ENCODE peak calls at places on chromosomes 3 and 15, in seven cellular contexts. X, K, S, U, M, P and J are unnamed samples.

GRCh38 chr3:189848636-189849035 is 217.4 kb downstream of the TP63 start:
- DNase-seq in X (no peak), K (no peak), S (no peak), U (no peak), M (no peak), P (no peak), J (no peak)

GRCh38 chr3:194273396-194274310 is 77.5 kb downstream of the CPN2 start:
- DNase-seq in X (no peak), K (no peak), S (no peak), U (no peak), M (no peak), P (no peak), J (no peak)

GRCh38 chr15:31498756-31499155 is 172.1 kb downstream of the KLF13 start:
- DNase-seq in X (no peak), K (no peak), S (no peak), U (no peak), M (no peak), P (no peak), J (no peak)

GRCh38 chr15:52331490-52332240 is 36.1 kb upstream of the MYO5C start:
- DNase-seq in X (no peak), K (no peak), S (peak; percentile 67), U (peak; percentile 90), M (no peak), P (peak; percentile 28), J (peak; percentile 68)

GRCh38 chr3:71868891-71869290 is 83.9 kb upstream of the PROK2 start:
- DNase-seq in X (no peak), K (no peak), S (no peak), U (no peak), M (no peak), P (no peak), J (no peak)

GRCh38 chr3:55897573-55898224 is 410.6 kb upstream of the WNT5A start:
- DNase-seq in X (no peak), K (no peak), S (no peak), U (no peak), M (no peak), P (peak; percentile 37), J (peak; percentile 34)

GRCh38 chr3:164640586-164640985 is 437.7 kb downstream of the SI start:
- DNase-seq in X (no peak), K (no peak), S (no peak), U (no peak), M (no peak), P (no peak), J (no peak)

GRCh38 chr3:71916747-71917369 is 131.9 kb upstream of the PROK2 start:
- DNase-seq in X (peak; percentile 23), K (no peak), S (no peak), U (no peak), M (no peak), P (no peak), J (no peak)

GRCh38 chr3:129592362-129593150 is 13.9 kb downstream of the PLXND1 start:
- DNase-seq in X (peak; percentile 79), K (no peak), S (no peak), U (no peak), M (no peak), P (no peak), J (peak; percentile 68)

GRCh38 chr3:127610105-127610504 is 11.9 kb downstream of the MCM2 start:
- DNase-seq in X (no peak), K (no peak), S (no peak), U (no peak), M (no peak), P (no peak), J (no peak)

GRCh38 chr3:182165234-182165633 is 453.5 kb downstream of the SOX2 start:
- DNase-seq in X (no peak), K (no peak), S (no peak), U (no peak), M (peak; percentile 64), P (peak; percentile 36), J (no peak)

GRCh38 chr3:195551381-195551978 is 8.4 kb upstream of the PPP1R2 start:
- DNase-seq in X (no peak), K (no peak), S (no peak), U (no peak), M (no peak), P (no peak), J (no peak)

GRCh38 chr3:48599509-48600285 is 4.6 kb upstream of the COL7A1 start:
- DNase-seq in X (no peak), K (no peak), S (no peak), U (no peak), M (no peak), P (no peak), J (no peak)

GRCh38 chr3:93988283-93988682 is 8.3 kb downstream of the ARL13B start:
- DNase-seq in X (no peak), K (no peak), S (no peak), U (no peak), M (no peak), P (no peak), J (peak; percentile 41)

DNA sequence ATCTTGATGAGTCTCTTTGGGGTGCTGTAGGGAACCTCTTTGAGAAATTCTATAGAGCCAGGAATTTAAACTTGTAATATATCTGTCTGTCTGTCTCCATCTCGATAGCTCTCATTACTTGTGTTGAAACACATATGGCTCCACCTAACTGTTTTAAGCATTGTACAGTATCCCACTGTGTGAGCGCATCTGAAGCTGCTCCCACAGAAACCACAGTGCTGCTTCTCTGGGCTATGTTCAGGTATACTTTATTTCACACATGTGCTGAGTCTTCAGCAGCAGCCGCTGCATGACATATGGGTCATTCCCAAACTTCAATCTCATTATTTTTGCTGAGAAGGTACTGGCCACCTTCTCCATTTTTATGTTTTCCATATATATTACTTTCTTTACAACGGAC is 63.9 kb downstream of the MCTP2 start:
- DNase-seq in X (no peak), K (no peak), S (no peak), U (no peak), M (no peak), P (no peak), J (no peak)
- TF ChIP-seq CTCF in X (no peak), K (no peak), S (no peak), U (no peak), M (no peak), P (no peak), J (no peak)

GRCh38 chr3:79497447-79498111 is 270.2 kb downstream of the ROBO1 start:
- DNase-seq in X (no peak), K (no peak), S (peak; percentile 62), U (peak; percentile 5), M (no peak), P (peak; percentile 23), J (peak; percentile 33)
- TF ChIP-seq CTCF in X (peak; percentile 63), K (no peak), S (peak; percentile 32), U (peak; percentile 50), M (peak; percentile 74), P (peak; percentile 69), J (peak; percentile 35)

GRCh38 chr3:81696090-81696489 is 65.4 kb downstream of the GBE1 start:
- DNase-seq in X (no peak), K (no peak), S (no peak), U (no peak), M (no peak), P (no peak), J (no peak)

GRCh38 chr3:81695302-81695701 is 66.1 kb downstream of the GBE1 start:
- DNase-seq in X (no peak), K (no peak), S (no peak), U (no peak), M (no peak), P (no peak), J (no peak)

GRCh38 chr3:81689617-81690016 is 71.8 kb downstream of the GBE1 start:
- DNase-seq in X (no peak), K (no peak), S (no peak), U (no peak), M (no peak), P (no peak), J (no peak)

DNA sequence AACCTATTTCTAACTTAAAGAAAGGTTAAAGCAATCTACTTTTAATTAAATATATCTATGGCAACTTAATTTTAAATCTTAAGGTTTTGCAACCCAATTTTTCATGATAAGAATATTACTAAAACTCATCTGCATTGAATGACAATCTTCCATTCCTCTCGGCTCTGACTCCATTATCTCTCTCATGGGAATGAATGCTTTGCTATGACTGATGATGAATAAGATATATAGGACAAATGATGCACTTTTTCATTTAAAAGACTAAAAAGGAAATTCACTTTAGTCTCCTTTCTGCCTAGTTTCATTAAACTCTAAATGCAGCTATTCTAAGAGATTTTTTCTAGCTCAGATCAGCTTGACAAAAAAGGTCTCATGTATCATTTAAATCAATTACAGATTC is 68.7 kb downstream of the GBE1 start:
- DNase-seq in X (no peak), K (no peak), S (no peak), U (no peak), M (no peak), P (no peak), J (no peak)
- TF ChIP-seq CTCF in X (no peak), K (no peak), S (no peak), U (no peak), M (no peak), P (no peak), J (no peak)

DNA sequence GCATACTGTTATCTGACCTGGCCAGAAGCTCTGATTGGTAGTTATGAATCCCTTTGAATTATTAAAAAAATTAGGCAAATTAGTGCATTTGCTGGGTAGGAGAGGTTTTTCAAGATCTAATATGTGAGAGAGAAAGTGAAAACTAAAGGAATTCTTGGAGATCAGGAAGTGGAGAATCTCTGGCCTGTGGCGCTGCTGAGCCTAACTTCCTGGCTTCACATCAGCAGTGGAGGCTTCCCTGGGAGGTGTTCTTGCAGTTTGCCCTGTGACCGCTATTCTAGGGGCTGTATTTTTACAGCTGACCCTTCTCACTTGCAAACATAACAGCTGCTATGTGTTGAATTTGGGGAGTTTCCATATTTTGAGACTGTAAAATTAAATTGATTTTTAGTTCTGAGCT is 166.4 kb downstream of the ATG7 start:
- DNase-seq in X (no peak), K (no peak), S (no peak), U (no peak), M (no peak), P (no peak), J (peak; percentile 76)
- TF ChIP-seq CTCF in X (no peak), K (no peak), S (no peak), U (no peak), M (peak; percentile 30), P (peak; percentile 44), J (peak; percentile 22)

GRCh38 chr3:30567139-30567753 is 39.2 kb upstream of the TGFBR2 start:
- DNase-seq in X (no peak), K (no peak), S (no peak), U (no peak), M (no peak), P (peak; percentile 16), J (no peak)
- TF ChIP-seq CTCF in X (no peak), K (no peak), S (no peak), U (no peak), M (peak; percentile 35), P (no peak), J (no peak)

GRCh38 chr15:27714675-27715074 is 384.4 kb downstream of the OCA2 start:
- DNase-seq in X (no peak), K (no peak), S (no peak), U (no peak), M (no peak), P (no peak), J (no peak)
- TF ChIP-seq CTCF in X (no peak), K (no peak), S (no peak), U (no peak), M (no peak), P (no peak), J (no peak)

GRCh38 chr3:197249542-197249941 is 48.9 kb downstream of the DLG1 start:
- DNase-seq in X (no peak), K (no peak), S (no peak), U (no peak), M (no peak), P (no peak), J (no peak)
- TF ChIP-seq CTCF in X (no peak), K (no peak), S (no peak), U (no peak), M (no peak), P (no peak), J (no peak)